ENCODE peak calls at places on chromosomes 11 and 22, in seven cellular contexts. One of them, this sample, is unnamed.

GRCh38 chr11:46906596-46906995 is 11.8 kb downstream of the LRP4 start:
- DNase-seq in stimulated activated CD4-positive, alpha-beta T cell treated with anti-CD3 and anti-CD28 coated beads, Interleukin-4, amount 100 ng/mL, for 4 hours: no peak
- DNase-seq in Daoy: no peak
- DNase-seq in activated CD4-positive, alpha-beta T cell treated with anti-CD3 and anti-CD28 coated beads, Interleukin-2, amount 50 U/mL, for 4 hours: no peak
- DNase-seq in stimulated activated CD8-positive, alpha-beta memory T cell treated with anti-CD3 and anti-CD28 coated beads, Interleukin-15, amount 100 ng/mL, for 48 hours: no peak
- DNase-seq in B cell: no peak
- DNase-seq in AG04449: no peak
- DNase-seq in this sample: no peak

GRCh38 chr22:40534379-40535188 is 101.9 kb downstream of the MRTFA start:
- DNase-seq in AG04449: no peak
- DNase-seq in Daoy: peak
- DNase-seq in activated CD4-positive, alpha-beta T cell treated with anti-CD3 and anti-CD28 coated beads, Interleukin-2, amount 50 U/mL, for 4 hours: no peak
- DNase-seq in stimulated activated CD8-positive, alpha-beta memory T cell treated with anti-CD3 and anti-CD28 coated beads, Interleukin-15, amount 100 ng/mL, for 48 hours: no peak
- DNase-seq in stimulated activated CD4-positive, alpha-beta T cell treated with anti-CD3 and anti-CD28 coated beads, Interleukin-4, amount 100 ng/mL, for 4 hours: no peak
- DNase-seq in B cell: no peak
- DNase-seq in this sample: no peak

GRCh38 chr11:129286813-129287212 is 88.8 kb upstream of the BARX2 start:
- DNase-seq in stimulated activated CD4-positive, alpha-beta T cell treated with anti-CD3 and anti-CD28 coated beads, Interleukin-4, amount 100 ng/mL, for 4 hours: no peak
- DNase-seq in stimulated activated CD8-positive, alpha-beta memory T cell treated with anti-CD3 and anti-CD28 coated beads, Interleukin-15, amount 100 ng/mL, for 48 hours: no peak
- DNase-seq in AG04449: no peak
- DNase-seq in B cell: no peak
- DNase-seq in Daoy: no peak
- DNase-seq in activated CD4-positive, alpha-beta T cell treated with anti-CD3 and anti-CD28 coated beads, Interleukin-2, amount 50 U/mL, for 4 hours: no peak
- DNase-seq in this sample: no peak

GRCh38 chr11:67312187-67313021 is 9.1 kb downstream of the SSH3 start:
- DNase-seq in B cell: no peak
- DNase-seq in activated CD4-positive, alpha-beta T cell treated with anti-CD3 and anti-CD28 coated beads, Interleukin-2, amount 50 U/mL, for 4 hours: peak
- DNase-seq in AG04449: no peak
- DNase-seq in Daoy: no peak
- DNase-seq in stimulated activated CD8-positive, alpha-beta memory T cell treated with anti-CD3 and anti-CD28 coated beads, Interleukin-15, amount 100 ng/mL, for 48 hours: no peak
- DNase-seq in stimulated activated CD4-positive, alpha-beta T cell treated with anti-CD3 and anti-CD28 coated beads, Interleukin-4, amount 100 ng/mL, for 4 hours: peak
- DNase-seq in this sample: no peak

GRCh38 chr11:121459413-121460041 is 6.8 kb upstream of the SORL1-AS1 start:
- DNase-seq in B cell: no peak
- DNase-seq in activated CD4-positive, alpha-beta T cell treated with anti-CD3 and anti-CD28 coated beads, Interleukin-2, amount 50 U/mL, for 4 hours: no peak
- DNase-seq in stimulated activated CD4-positive, alpha-beta T cell treated with anti-CD3 and anti-CD28 coated beads, Interleukin-4, amount 100 ng/mL, for 4 hours: no peak
- DNase-seq in AG04449: no peak
- DNase-seq in Daoy: no peak
- DNase-seq in stimulated activated CD8-positive, alpha-beta memory T cell treated with anti-CD3 and anti-CD28 coated beads, Interleukin-15, amount 100 ng/mL, for 48 hours: no peak
- DNase-seq in this sample: no peak

GRCh38 chr11:122215244-122215992 is 99.4 kb upstream of the BLID start:
- DNase-seq in AG04449: peak
- DNase-seq in stimulated activated CD8-positive, alpha-beta memory T cell treated with anti-CD3 and anti-CD28 coated beads, Interleukin-15, amount 100 ng/mL, for 48 hours: no peak
- DNase-seq in Daoy: peak
- DNase-seq in B cell: peak
- DNase-seq in activated CD4-positive, alpha-beta T cell treated with anti-CD3 and anti-CD28 coated beads, Interleukin-2, amount 50 U/mL, for 4 hours: peak
- DNase-seq in stimulated activated CD4-positive, alpha-beta T cell treated with anti-CD3 and anti-CD28 coated beads, Interleukin-4, amount 100 ng/mL, for 4 hours: no peak
- DNase-seq in this sample: no peak

GRCh38 chr11:117814766-117815261 is 9.7 kb downstream of the FXYD2 start:
- DNase-seq in activated CD4-positive, alpha-beta T cell treated with anti-CD3 and anti-CD28 coated beads, Interleukin-2, amount 50 U/mL, for 4 hours: peak
- DNase-seq in stimulated activated CD4-positive, alpha-beta T cell treated with anti-CD3 and anti-CD28 coated beads, Interleukin-4, amount 100 ng/mL, for 4 hours: peak
- DNase-seq in B cell: peak
- DNase-seq in Daoy: no peak
- DNase-seq in AG04449: no peak
- DNase-seq in stimulated activated CD8-positive, alpha-beta memory T cell treated with anti-CD3 and anti-CD28 coated beads, Interleukin-15, amount 100 ng/mL, for 48 hours: peak
- DNase-seq in this sample: peak

GRCh38 chr11:121334973-121335711 is 42.6 kb downstream of the SC5D start:
- DNase-seq in stimulated activated CD4-positive, alpha-beta T cell treated with anti-CD3 and anti-CD28 coated beads, Interleukin-4, amount 100 ng/mL, for 4 hours: no peak
- DNase-seq in stimulated activated CD8-positive, alpha-beta memory T cell treated with anti-CD3 and anti-CD28 coated beads, Interleukin-15, amount 100 ng/mL, for 48 hours: no peak
- DNase-seq in Daoy: no peak
- DNase-seq in B cell: no peak
- DNase-seq in activated CD4-positive, alpha-beta T cell treated with anti-CD3 and anti-CD28 coated beads, Interleukin-2, amount 50 U/mL, for 4 hours: no peak
- DNase-seq in AG04449: no peak
- DNase-seq in this sample: no peak

GRCh38 chr11:70072471-70073187 is 5.5 kb upstream of the ANO1 start:
- DNase-seq in AG04449: no peak
- DNase-seq in activated CD4-positive, alpha-beta T cell treated with anti-CD3 and anti-CD28 coated beads, Interleukin-2, amount 50 U/mL, for 4 hours: no peak
- DNase-seq in Daoy: no peak
- DNase-seq in stimulated activated CD8-positive, alpha-beta memory T cell treated with anti-CD3 and anti-CD28 coated beads, Interleukin-15, amount 100 ng/mL, for 48 hours: no peak
- DNase-seq in stimulated activated CD4-positive, alpha-beta T cell treated with anti-CD3 and anti-CD28 coated beads, Interleukin-4, amount 100 ng/mL, for 4 hours: no peak
- DNase-seq in B cell: no peak
- DNase-seq in this sample: no peak

GRCh38 chr11:18105802-18106574 is at the start of gene SAAL1:
- DNase-seq in AG04449: no peak
- DNase-seq in Daoy: peak
- DNase-seq in stimulated activated CD8-positive, alpha-beta memory T cell treated with anti-CD3 and anti-CD28 coated beads, Interleukin-15, amount 100 ng/mL, for 48 hours: peak
- DNase-seq in stimulated activated CD4-positive, alpha-beta T cell treated with anti-CD3 and anti-CD28 coated beads, Interleukin-4, amount 100 ng/mL, for 4 hours: peak
- DNase-seq in activated CD4-positive, alpha-beta T cell treated with anti-CD3 and anti-CD28 coated beads, Interleukin-2, amount 50 U/mL, for 4 hours: peak
- DNase-seq in B cell: peak
- DNase-seq in this sample: peak

GRCh38 chr11:12540075-12540685 is 134.0 kb upstream of the TEAD1 start:
- DNase-seq in stimulated activated CD4-positive, alpha-beta T cell treated with anti-CD3 and anti-CD28 coated beads, Interleukin-4, amount 100 ng/mL, for 4 hours: no peak
- DNase-seq in Daoy: peak
- DNase-seq in activated CD4-positive, alpha-beta T cell treated with anti-CD3 and anti-CD28 coated beads, Interleukin-2, amount 50 U/mL, for 4 hours: no peak
- DNase-seq in B cell: no peak
- DNase-seq in stimulated activated CD8-positive, alpha-beta memory T cell treated with anti-CD3 and anti-CD28 coated beads, Interleukin-15, amount 100 ng/mL, for 48 hours: no peak
- DNase-seq in AG04449: no peak
- DNase-seq in this sample: no peak

GRCh38 chr11:116826751-116827431 is 2.8 kb upstream of the APOC3 start:
- DNase-seq in activated CD4-positive, alpha-beta T cell treated with anti-CD3 and anti-CD28 coated beads, Interleukin-2, amount 50 U/mL, for 4 hours: no peak
- DNase-seq in Daoy: no peak
- DNase-seq in stimulated activated CD8-positive, alpha-beta memory T cell treated with anti-CD3 and anti-CD28 coated beads, Interleukin-15, amount 100 ng/mL, for 48 hours: no peak
- DNase-seq in AG04449: no peak
- DNase-seq in stimulated activated CD4-positive, alpha-beta T cell treated with anti-CD3 and anti-CD28 coated beads, Interleukin-4, amount 100 ng/mL, for 4 hours: no peak
- DNase-seq in B cell: no peak
- DNase-seq in this sample: no peak

GRCh38 chr11:128765571-128766530 is 72.0 kb downstream of the FLI1 start:
- DNase-seq in stimulated activated CD4-positive, alpha-beta T cell treated with anti-CD3 and anti-CD28 coated beads, Interleukin-4, amount 100 ng/mL, for 4 hours: no peak
- DNase-seq in B cell: no peak
- DNase-seq in stimulated activated CD8-positive, alpha-beta memory T cell treated with anti-CD3 and anti-CD28 coated beads, Interleukin-15, amount 100 ng/mL, for 48 hours: no peak
- DNase-seq in activated CD4-positive, alpha-beta T cell treated with anti-CD3 and anti-CD28 coated beads, Interleukin-2, amount 50 U/mL, for 4 hours: no peak
- DNase-seq in Daoy: no peak
- DNase-seq in AG04449: no peak
- DNase-seq in this sample: no peak

GRCh38 chr22:37290737-37291136 is 8.4 kb downstream of the CYTH4 start:
- DNase-seq in AG04449: no peak
- DNase-seq in Daoy: no peak
- DNase-seq in B cell: no peak
- DNase-seq in stimulated activated CD8-positive, alpha-beta memory T cell treated with anti-CD3 and anti-CD28 coated beads, Interleukin-15, amount 100 ng/mL, for 48 hours: no peak
- DNase-seq in stimulated activated CD4-positive, alpha-beta T cell treated with anti-CD3 and anti-CD28 coated beads, Interleukin-4, amount 100 ng/mL, for 4 hours: no peak
- DNase-seq in activated CD4-positive, alpha-beta T cell treated with anti-CD3 and anti-CD28 coated beads, Interleukin-2, amount 50 U/mL, for 4 hours: no peak
- DNase-seq in this sample: no peak

GRCh38 chr11:1372660-1373059 is 17.1 kb upstream of the BRSK2 start:
- DNase-seq in stimulated activated CD4-positive, alpha-beta T cell treated with anti-CD3 and anti-CD28 coated beads, Interleukin-4, amount 100 ng/mL, for 4 hours: no peak
- DNase-seq in B cell: no peak
- DNase-seq in Daoy: no peak
- DNase-seq in activated CD4-positive, alpha-beta T cell treated with anti-CD3 and anti-CD28 coated beads, Interleukin-2, amount 50 U/mL, for 4 hours: no peak
- DNase-seq in AG04449: no peak
- DNase-seq in stimulated activated CD8-positive, alpha-beta memory T cell treated with anti-CD3 and anti-CD28 coated beads, Interleukin-15, amount 100 ng/mL, for 48 hours: no peak
- DNase-seq in this sample: no peak

GRCh38 chr11:86138958-86139357 is 70.1 kb upstream of the PICALM start:
- DNase-seq in B cell: no peak
- DNase-seq in activated CD4-positive, alpha-beta T cell treated with anti-CD3 and anti-CD28 coated beads, Interleukin-2, amount 50 U/mL, for 4 hours: no peak
- DNase-seq in AG04449: no peak
- DNase-seq in Daoy: no peak
- DNase-seq in stimulated activated CD4-positive, alpha-beta T cell treated with anti-CD3 and anti-CD28 coated beads, Interleukin-4, amount 100 ng/mL, for 4 hours: no peak
- DNase-seq in stimulated activated CD8-positive, alpha-beta memory T cell treated with anti-CD3 and anti-CD28 coated beads, Interleukin-15, amount 100 ng/mL, for 48 hours: no peak
- DNase-seq in this sample: no peak

GRCh38 chr11:92663539-92663938 is 305.9 kb upstream of the MTNR1B start:
- DNase-seq in activated CD4-positive, alpha-beta T cell treated with anti-CD3 and anti-CD28 coated beads, Interleukin-2, amount 50 U/mL, for 4 hours: no peak
- DNase-seq in stimulated activated CD8-positive, alpha-beta memory T cell treated with anti-CD3 and anti-CD28 coated beads, Interleukin-15, amount 100 ng/mL, for 48 hours: no peak
- DNase-seq in Daoy: peak
- DNase-seq in AG04449: peak
- DNase-seq in stimulated activated CD4-positive, alpha-beta T cell treated with anti-CD3 and anti-CD28 coated beads, Interleukin-4, amount 100 ng/mL, for 4 hours: no peak
- DNase-seq in B cell: no peak
- DNase-seq in this sample: no peak

GRCh38 chr11:123056835-123057491 is 5.0 kb downstream of the HSPA8 start:
- DNase-seq in stimulated activated CD8-positive, alpha-beta memory T cell treated with anti-CD3 and anti-CD28 coated beads, Interleukin-15, amount 100 ng/mL, for 48 hours: no peak
- DNase-seq in stimulated activated CD4-positive, alpha-beta T cell treated with anti-CD3 and anti-CD28 coated beads, Interleukin-4, amount 100 ng/mL, for 4 hours: no peak
- DNase-seq in B cell: no peak
- DNase-seq in Daoy: no peak
- DNase-seq in AG04449: no peak
- DNase-seq in activated CD4-positive, alpha-beta T cell treated with anti-CD3 and anti-CD28 coated beads, Interleukin-2, amount 50 U/mL, for 4 hours: no peak
- DNase-seq in this sample: no peak

GRCh38 chr11:134950692-134951304 is 538.8 kb upstream of the B3GAT1 start:
- DNase-seq in stimulated activated CD4-positive, alpha-beta T cell treated with anti-CD3 and anti-CD28 coated beads, Interleukin-4, amount 100 ng/mL, for 4 hours: no peak
- DNase-seq in activated CD4-positive, alpha-beta T cell treated with anti-CD3 and anti-CD28 coated beads, Interleukin-2, amount 50 U/mL, for 4 hours: no peak
- DNase-seq in AG04449: no peak
- DNase-seq in B cell: no peak
- DNase-seq in Daoy: peak
- DNase-seq in stimulated activated CD8-positive, alpha-beta memory T cell treated with anti-CD3 and anti-CD28 coated beads, Interleukin-15, amount 100 ng/mL, for 48 hours: no peak
- DNase-seq in this sample: no peak

GRCh38 chr11:11171854-11172253 is 181.2 kb downstream of the CSNK2A3 start:
- DNase-seq in Daoy: peak
- DNase-seq in stimulated activated CD4-positive, alpha-beta T cell treated with anti-CD3 and anti-CD28 coated beads, Interleukin-4, amount 100 ng/mL, for 4 hours: peak
- DNase-seq in stimulated activated CD8-positive, alpha-beta memory T cell treated with anti-CD3 and anti-CD28 coated beads, Interleukin-15, amount 100 ng/mL, for 48 hours: no peak
- DNase-seq in AG04449: no peak
- DNase-seq in B cell: no peak
- DNase-seq in activated CD4-positive, alpha-beta T cell treated with anti-CD3 and anti-CD28 coated beads, Interleukin-2, amount 50 U/mL, for 4 hours: no peak
- DNase-seq in this sample: peak

GRCh38 chr22:19718255-19719054 is 4.2 kb downstream of the SEPTIN5 start:
- DNase-seq in Daoy: no peak
- DNase-seq in activated CD4-positive, alpha-beta T cell treated with anti-CD3 and anti-CD28 coated beads, Interleukin-2, amount 50 U/mL, for 4 hours: no peak
- DNase-seq in stimulated activated CD8-positive, alpha-beta memory T cell treated with anti-CD3 and anti-CD28 coated beads, Interleukin-15, amount 100 ng/mL, for 48 hours: no peak
- DNase-seq in B cell: no peak
- DNase-seq in stimulated activated CD4-positive, alpha-beta T cell treated with anti-CD3 and anti-CD28 coated beads, Interleukin-4, amount 100 ng/mL, for 4 hours: peak
- DNase-seq in AG04449: no peak
- DNase-seq in this sample: no peak

GRCh38 chr11:102347526-102348331 is 715 bp downstream of the BIRC2 start:
- DNase-seq in activated CD4-positive, alpha-beta T cell treated with anti-CD3 and anti-CD28 coated beads, Interleukin-2, amount 50 U/mL, for 4 hours: no peak
- DNase-seq in stimulated activated CD4-positive, alpha-beta T cell treated with anti-CD3 and anti-CD28 coated beads, Interleukin-4, amount 100 ng/mL, for 4 hours: no peak
- DNase-seq in Daoy: peak
- DNase-seq in AG04449: no peak
- DNase-seq in B cell: no peak
- DNase-seq in stimulated activated CD8-positive, alpha-beta memory T cell treated with anti-CD3 and anti-CD28 coated beads, Interleukin-15, amount 100 ng/mL, for 48 hours: no peak
- DNase-seq in this sample: peak

GRCh38 chr11:66851698-66852465 is 5.0 kb upstream of the LRFN4 start:
- DNase-seq in stimulated activated CD4-positive, alpha-beta T cell treated with anti-CD3 and anti-CD28 coated beads, Interleukin-4, amount 100 ng/mL, for 4 hours: no peak
- DNase-seq in B cell: peak
- DNase-seq in stimulated activated CD8-positive, alpha-beta memory T cell treated with anti-CD3 and anti-CD28 coated beads, Interleukin-15, amount 100 ng/mL, for 48 hours: peak
- DNase-seq in AG04449: no peak
- DNase-seq in activated CD4-positive, alpha-beta T cell treated with anti-CD3 and anti-CD28 coated beads, Interleukin-2, amount 50 U/mL, for 4 hours: no peak
- DNase-seq in Daoy: no peak
- DNase-seq in this sample: peak

GRCh38 chr11:34148504-34149165 is 43.2 kb downstream of the NAT10 start:
- DNase-seq in B cell: no peak
- DNase-seq in stimulated activated CD4-positive, alpha-beta T cell treated with anti-CD3 and anti-CD28 coated beads, Interleukin-4, amount 100 ng/mL, for 4 hours: no peak
- DNase-seq in activated CD4-positive, alpha-beta T cell treated with anti-CD3 and anti-CD28 coated beads, Interleukin-2, amount 50 U/mL, for 4 hours: no peak
- DNase-seq in stimulated activated CD8-positive, alpha-beta memory T cell treated with anti-CD3 and anti-CD28 coated beads, Interleukin-15, amount 100 ng/mL, for 48 hours: no peak
- DNase-seq in AG04449: no peak
- DNase-seq in Daoy: no peak
- DNase-seq in this sample: no peak